ENCODE peak calls at places on chromosome 9, in six cellular contexts. Y is astrocyte of the spinal cord, X is epithelial cell of esophagus, T is heart left ventricle, G is RWPE2, B is IMR-90. I is an unnamed sample.

GRCh38 chr9:120877276-120878034 is 467 bp upstream of the PHF19 start:
- DNase-seq in X (peak), G (no peak), Y (peak), B (peak), T (peak), I (peak)

GRCh38 chr9:21923694-21924093 is 70.5 kb downstream of the CDKN2A start:
- DNase-seq in T (no peak), Y (no peak), G (no peak), B (no peak), X (no peak), I (no peak)

GRCh38 chr9:14312721-14313377 is 1.1 kb downstream of the NFIB start:
- DNase-seq in X (no peak), T (peak), Y (peak), B (no peak), G (no peak), I (peak)

GRCh38 chr9:106670418-106670817 is 192.5 kb upstream of the ZNF462 start:
- DNase-seq in X (no peak), G (no peak), B (no peak), Y (no peak), T (no peak), I (no peak)

GRCh38 chr9:134165357-134166315 is 1.3 kb upstream of the RNU6ATAC start:
- DNase-seq in X (peak), Y (no peak), B (peak), G (no peak), T (peak), I (peak)

GRCh38 chr9:87742813-87743428 is 17.0 kb downstream of the CTSL start:
- DNase-seq in T (no peak), B (peak), Y (no peak), G (no peak), X (peak), I (no peak)

GRCh38 chr9:114981095-114981494 is 50.7 kb upstream of the TNFSF8 start:
- DNase-seq in B (no peak), T (no peak), X (no peak), Y (no peak), G (no peak), I (peak)

GRCh38 chr9:108663381-108663876 is 192.4 kb downstream of the ACTL7B start:
- DNase-seq in X (peak), B (no peak), Y (no peak), T (no peak), G (no peak), I (no peak)

GRCh38 chr9:129078691-129079503 is 2.0 kb upstream of the DOLPP1 start:
- DNase-seq in T (no peak), G (no peak), X (no peak), B (no peak), Y (no peak), I (no peak)

GRCh38 chr9:95891067-95891466 is 15.6 kb downstream of the ERCC6L2 start:
- DNase-seq in T (no peak), B (no peak), X (no peak), Y (no peak), G (no peak), I (no peak)

GRCh38 chr9:36187414-36187813 is 3.3 kb upstream of the CLTA start:
- DNase-seq in G (no peak), X (peak), T (no peak), Y (peak), B (peak), I (peak)

GRCh38 chr9:78620764-78621163 is 323.8 kb downstream of the PSAT1 start:
- DNase-seq in X (peak), B (peak), G (no peak), T (no peak), Y (peak), I (peak)

GRCh38 chr9:108759835-108760234 is 96.0 kb downstream of the ACTL7B start:
- DNase-seq in X (no peak), T (no peak), G (no peak), Y (no peak), B (no peak), I (no peak)

GRCh38 chr9:20557890-20558608 is 64.2 kb downstream of the MLLT3 start:
- DNase-seq in T (no peak), G (no peak), Y (no peak), X (no peak), B (no peak), I (no peak)

GRCh38 chr9:108019821-108020220 is 530.3 kb upstream of the KLF4 start:
- DNase-seq in G (no peak), T (no peak), X (peak), B (no peak), Y (no peak), I (no peak)

GRCh38 chr9:20853866-20854265 is 169.8 kb downstream of the FOCAD start:
- DNase-seq in B (no peak), Y (no peak), T (no peak), G (no peak), X (no peak), I (no peak)

GRCh38 chr9:68640421-68641089 is 64.5 kb upstream of the PIP5K1B start:
- DNase-seq in G (no peak), Y (no peak), B (no peak), T (no peak), X (no peak), I (no peak)

GRCh38 chr9:26723486-26723885 is 169.1 kb downstream of the CAAP1 start:
- DNase-seq in Y (peak), B (peak), X (peak), T (no peak), G (peak), I (peak)

GRCh38 chr9:93057024-93057702 is 1.3 kb upstream of the SUSD3 start:
- DNase-seq in G (no peak), T (no peak), Y (no peak), B (no peak), X (no peak), I (no peak)

GRCh38 chr9:134173127-134174072 is 9.0 kb upstream of the RNU6ATAC start:
- DNase-seq in G (no peak), B (no peak), Y (no peak), X (no peak), T (no peak), I (no peak)

GRCh38 chr9:131619680-131620079 is 74.4 kb downstream of the PRRT1B start:
- DNase-seq in Y (no peak), B (no peak), T (peak), G (no peak), X (no peak), I (no peak)

GRCh38 chr9:131620764-131621520 is 75.6 kb downstream of the PRRT1B start:
- DNase-seq in B (no peak), Y (no peak), T (no peak), G (no peak), X (no peak), I (no peak)

GRCh38 chr9:131623655-131624330 is 78.5 kb downstream of the PRRT1B start:
- DNase-seq in B (no peak), Y (no peak), T (no peak), G (no peak), X (no peak), I (no peak)

GRCh38 chr9:131622536-131622935 is 77.2 kb downstream of the PRRT1B start:
- DNase-seq in Y (no peak), B (no peak), T (no peak), X (no peak), G (no peak), I (no peak)

GRCh38 chr9:131621551-131622321 is 76.4 kb downstream of the PRRT1B start:
- DNase-seq in T (no peak), G (no peak), X (no peak), B (no peak), Y (no peak), I (no peak)
- H3K4me3 ChIP-seq in T (no peak), G (no peak), X (no peak), B (no peak), Y (no peak), I (no peak)

GRCh38 chr9:86034863-86035734 is 64.3 kb downstream of the GOLM1 start:
- DNase-seq in T (no peak), X (peak), Y (peak), B (peak), G (no peak), I (peak)
- TF ChIP-seq CTCF in T (peak), X (peak), Y (peak), B (peak), G (peak), I (peak)

GRCh38 chr9:137278913-137279711 is 1.6 kb downstream of the TOR4A start:
- DNase-seq in T (peak), X (no peak), G (no peak), Y (no peak), B (no peak), I (no peak)

GRCh38 chr9:137281345-137282116 is 4.0 kb downstream of the TOR4A start:
- DNase-seq in G (no peak), Y (no peak), B (no peak), X (no peak), T (peak), I (no peak)

GRCh38 chr9:137278061-137278912 is 761 bp downstream of the TOR4A start:
- DNase-seq in B (no peak), X (peak), T (peak), Y (no peak), G (peak), I (no peak)

GRCh38 chr9:137279741-137280477 is 2.4 kb downstream of the TOR4A start:
- DNase-seq in Y (no peak), T (peak), B (no peak), X (no peak), G (no peak), I (no peak)

DNA sequence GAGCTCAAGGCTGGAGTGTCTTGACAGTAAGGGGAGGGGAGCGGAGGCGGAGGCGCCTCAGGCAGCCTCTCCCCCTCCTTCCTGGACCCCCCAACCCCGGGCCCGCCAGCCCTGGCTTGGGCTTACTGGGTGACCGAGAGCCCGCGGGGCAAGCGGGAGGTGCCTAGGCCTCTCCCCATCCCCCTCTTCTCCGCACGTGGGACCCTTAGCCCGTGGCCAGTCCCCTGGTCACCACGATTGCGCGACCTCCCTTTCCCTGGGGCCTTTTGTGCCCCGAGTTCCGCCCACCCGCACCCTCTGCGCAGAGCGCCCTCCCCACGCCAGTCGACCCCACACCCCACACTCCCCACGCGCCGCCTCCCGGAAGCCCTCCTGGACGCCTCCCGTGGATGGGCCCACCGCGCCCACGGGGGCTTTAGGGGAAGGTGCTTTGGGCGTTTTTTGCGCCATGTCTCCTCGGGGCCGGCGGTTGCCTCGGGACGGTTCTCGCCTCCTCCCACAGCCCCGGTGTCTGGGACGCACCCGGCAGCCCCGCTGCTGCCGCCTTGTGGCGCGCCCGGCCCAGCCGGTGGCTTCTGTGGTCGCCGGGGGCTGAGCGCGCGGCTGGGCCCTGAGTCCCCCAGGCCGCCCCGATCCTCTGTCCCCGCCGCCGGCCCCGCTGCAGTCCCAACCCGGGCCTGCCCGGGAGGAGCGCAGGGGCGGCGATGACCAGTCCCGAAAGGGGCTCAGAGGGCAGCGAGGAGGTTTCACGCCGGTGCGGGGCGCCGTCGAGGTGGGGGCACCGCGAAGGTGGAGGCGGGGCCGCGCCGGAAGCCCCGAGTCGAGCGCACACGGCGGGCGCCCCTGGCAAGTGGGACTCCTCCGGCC is 3.2 kb downstream of the TOR4A start:
- DNase-seq in X (peak), B (no peak), G (no peak), Y (no peak), T (peak), I (no peak)
- H3K4me3 ChIP-seq in X (no peak), B (no peak), G (no peak), Y (no peak), T (no peak), I (no peak)

GRCh38 chr9:105198763-105199339 is 45.6 kb upstream of the SLC44A1 start:
- DNase-seq in Y (no peak), B (no peak), X (no peak), T (no peak), G (no peak), I (no peak)

GRCh38 chr9:105194234-105194633 is 50.2 kb upstream of the SLC44A1 start:
- DNase-seq in G (no peak), X (no peak), Y (no peak), T (no peak), B (no peak), I (no peak)

GRCh38 chr9:105193560-105193959 is 50.9 kb upstream of the SLC44A1 start:
- DNase-seq in T (no peak), X (no peak), G (no peak), Y (no peak), B (no peak), I (no peak)

GRCh38 chr9:105195259-105195658 is 49.2 kb upstream of the SLC44A1 start:
- DNase-seq in B (no peak), Y (no peak), G (no peak), T (no peak), X (peak), I (no peak)

GRCh38 chr9:105198023-105198422 is 46.4 kb upstream of the SLC44A1 start:
- DNase-seq in T (no peak), Y (no peak), X (no peak), B (no peak), G (no peak), I (no peak)
- TF ChIP-seq CTCF in T (no peak), Y (no peak), X (no peak), B (no peak), G (no peak), I (no peak)

DNA sequence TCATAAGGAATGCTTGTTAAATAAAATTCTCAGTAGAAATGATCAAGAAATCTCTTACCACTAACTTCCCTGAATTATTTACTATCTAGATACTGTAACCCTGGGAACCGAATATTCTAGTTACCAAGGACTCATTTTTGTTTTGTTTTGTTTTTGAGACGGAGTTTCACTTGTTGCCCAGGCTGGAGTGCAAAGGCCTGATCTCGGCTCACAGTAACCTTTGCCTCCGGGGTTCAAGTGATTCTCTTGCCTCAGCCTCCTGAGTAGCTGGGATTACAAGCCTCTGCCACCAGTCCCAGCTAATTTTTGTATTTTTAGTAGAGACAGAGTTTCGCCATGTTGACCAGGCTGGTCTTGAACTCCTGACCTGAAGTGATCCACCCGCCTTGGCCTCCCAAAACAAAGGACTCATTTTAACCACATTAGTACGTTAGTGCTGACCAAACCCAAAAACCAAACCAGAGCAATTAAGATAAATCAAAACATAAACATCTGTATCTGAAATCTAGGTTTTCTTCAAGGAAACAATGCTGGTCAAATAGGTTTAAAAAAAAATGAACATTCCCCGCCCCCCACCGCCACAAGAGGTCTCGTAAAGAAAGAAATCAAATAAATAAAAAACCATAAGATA is 3.7 kb downstream of the TXN start:
- DNase-seq in G (no peak), X (no peak), Y (peak), T (no peak), B (no peak), I (no peak)
- H3K4me3 ChIP-seq in G (no peak), X (no peak), Y (no peak), T (no peak), B (no peak), I (peak)